ENCODE peak calls at places on chromosome 1, in five cellular contexts. E, P, V, W and L are unnamed samples.

GRCh38 chr1:91700771-91701493 is 185.0 kb downstream of the TGFBR3 start:
- DNase-seq in E (no peak), P (no peak), V (peak), W (no peak), L (no peak)

GRCh38 chr1:66761273-66761672 is 9.0 kb downstream of the DYNLT5 start:
- DNase-seq in E (no peak), P (no peak), V (peak), W (no peak), L (no peak)

GRCh38 chr1:199272690-199273089 is 633.9 kb downstream of the PTPRC start:
- DNase-seq in E (no peak), P (peak), V (peak), W (peak), L (peak)

GRCh38 chr1:203039609-203040517 is 13.6 kb downstream of the PPFIA4 start:
- DNase-seq in E (peak), P (no peak), V (no peak), W (no peak), L (peak)

GRCh38 chr1:184838374-184838995 is 83.8 kb upstream of the EDEM3 start:
- DNase-seq in E (no peak), P (no peak), V (peak), W (no peak), L (no peak)

GRCh38 chr1:218463194-218464156 is 118.3 kb downstream of the TGFB2 start:
- DNase-seq in E (no peak), P (no peak), V (peak), W (no peak), L (no peak)

GRCh38 chr1:64006276-64007051 is 197.0 kb upstream of the UBE2U start:
- DNase-seq in E (no peak), P (peak), V (peak), W (peak), L (peak)

GRCh38 chr1:154837679-154838171 is 32.4 kb downstream of the KCNN3 start:
- DNase-seq in E (peak), P (no peak), V (no peak), W (no peak), L (no peak)

GRCh38 chr1:4600615-4601460 is 53.6 kb upstream of the AJAP1 start:
- DNase-seq in E (no peak), P (no peak), V (no peak), W (no peak), L (peak)

GRCh38 chr1:170203693-170204092 is 57.9 kb downstream of the NTMT2 start:
- DNase-seq in E (no peak), P (no peak), V (no peak), W (no peak), L (no peak)

GRCh38 chr1:116133696-116134095 is 22.5 kb downstream of the MAB21L3 start:
- DNase-seq in E (no peak), P (no peak), V (no peak), W (no peak), L (no peak)

GRCh38 chr1:180247061-180247460 is 17.0 kb downstream of the LHX4 start:
- DNase-seq in E (no peak), P (no peak), V (peak), W (no peak), L (no peak)

GRCh38 chr1:59433440-59433813 is 136.5 kb downstream of the FGGY start:
- DNase-seq in E (no peak), P (no peak), V (no peak), W (no peak), L (no peak)

DNA sequence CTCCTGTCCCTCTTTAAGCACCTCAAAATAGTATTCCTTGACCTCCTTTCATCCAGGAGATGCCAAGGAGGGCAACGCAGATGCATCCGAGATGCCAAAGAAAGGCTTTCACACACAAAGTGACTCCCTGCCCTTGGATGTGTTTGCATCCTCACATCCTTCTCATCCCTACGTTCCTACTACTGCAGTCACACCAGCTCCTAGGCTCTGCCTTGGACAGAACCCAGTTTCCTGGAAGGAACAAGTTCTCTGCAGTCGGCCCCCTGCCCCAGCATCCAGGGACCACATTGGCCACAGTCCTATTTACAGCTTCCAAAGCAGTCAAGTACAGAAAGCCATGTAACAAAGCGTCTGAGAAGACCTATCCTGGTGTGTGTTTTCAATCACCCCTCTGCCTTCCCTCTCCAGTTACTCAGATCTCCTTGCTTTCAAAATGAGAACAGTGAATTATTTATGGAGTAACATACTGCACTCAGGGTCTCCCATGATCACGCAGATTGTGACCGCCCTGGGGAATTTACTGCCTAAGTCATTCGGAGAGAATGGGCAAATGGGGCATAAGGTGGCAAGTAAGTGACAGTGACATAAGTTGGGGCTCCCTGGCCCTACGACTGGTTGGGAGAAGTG is 21.8 kb upstream of the SRP9 start:
- DNase-seq in E (no peak), P (no peak), V (no peak), W (no peak), L (no peak)
- H3K27ac ChIP-seq in E (no peak), P (peak), V (peak), W (no peak), L (no peak)

DNA sequence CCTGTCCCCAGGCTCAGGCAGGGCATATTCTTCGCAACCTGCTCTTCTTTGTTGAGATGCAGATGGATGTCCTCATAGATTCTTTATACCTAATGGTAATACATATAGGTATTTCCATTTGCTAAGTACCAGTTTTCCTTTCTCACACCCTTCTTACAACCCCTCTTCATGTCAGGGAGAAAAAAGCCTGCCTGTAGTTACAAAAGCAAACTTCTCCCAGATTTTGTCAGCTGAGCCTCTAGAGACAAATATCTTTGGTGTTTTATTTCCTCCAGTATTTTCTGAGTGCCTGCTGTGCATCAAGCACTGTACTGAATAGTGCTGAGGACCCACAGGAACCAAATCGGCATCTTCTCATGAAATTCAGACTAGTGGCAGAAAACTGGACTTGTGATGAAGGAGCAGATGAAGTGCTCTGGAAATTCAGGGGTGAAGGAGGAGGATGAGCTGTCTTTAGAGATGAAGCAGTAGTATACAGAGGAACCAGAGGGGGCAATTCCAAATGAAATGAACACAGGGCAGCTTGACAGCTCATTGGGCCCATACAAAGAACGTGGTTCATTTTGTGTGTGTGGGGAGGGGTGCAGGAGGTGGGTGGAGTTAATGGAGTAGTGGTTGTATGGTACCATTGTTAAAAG is 33.4 kb downstream of the SLC2A1 start:
- DNase-seq in E (no peak), P (no peak), V (no peak), W (no peak), L (peak)
- H3K27ac ChIP-seq in E (peak), P (peak), V (peak), W (peak), L (peak)

GRCh38 chr1:113219828-113220227 is 146.8 kb downstream of the LRIG2 start:
- DNase-seq in E (no peak), P (no peak), V (no peak), W (no peak), L (no peak)

GRCh38 chr1:113216664-113217063 is 143.7 kb downstream of the LRIG2 start:
- DNase-seq in E (no peak), P (no peak), V (no peak), W (no peak), L (no peak)

GRCh38 chr1:113215015-113215414 is 142.0 kb downstream of the LRIG2 start:
- DNase-seq in E (no peak), P (no peak), V (no peak), W (no peak), L (no peak)

GRCh38 chr1:113219377-113219776 is 146.4 kb downstream of the LRIG2 start:
- DNase-seq in E (no peak), P (no peak), V (no peak), W (no peak), L (peak)

GRCh38 chr1:113217447-113218208 is 144.6 kb downstream of the LRIG2 start:
- DNase-seq in E (no peak), P (no peak), V (no peak), W (no peak), L (peak)
- H3K27ac ChIP-seq in E (no peak), P (no peak), V (no peak), W (no peak), L (no peak)

DNA sequence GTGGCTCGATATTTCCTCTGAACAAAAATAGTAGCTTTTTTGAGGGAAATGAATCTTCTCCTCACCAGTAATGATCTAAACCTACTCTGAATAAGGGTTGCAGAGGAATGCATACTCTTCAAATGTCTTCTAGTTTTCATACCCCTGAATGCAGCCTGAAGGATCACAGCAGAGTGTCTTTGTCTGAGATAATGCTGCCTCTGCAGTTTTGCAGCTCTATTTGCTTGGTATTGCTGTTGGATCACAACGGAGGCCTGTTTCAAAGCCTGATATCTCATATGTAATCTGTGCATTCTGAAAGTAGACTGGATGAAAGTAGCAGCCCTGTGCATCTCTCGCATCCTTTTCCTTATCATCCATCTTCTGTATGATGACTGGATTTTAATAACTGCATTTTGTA is 34.9 kb upstream of the F13B start:
- DNase-seq in E (no peak), P (no peak), V (no peak), W (no peak), L (no peak)
- H3K27ac ChIP-seq in E (no peak), P (no peak), V (no peak), W (no peak), L (no peak)

GRCh38 chr1:39145651-39145970 is 58.9 kb upstream of the MACF1 start:
- DNase-seq in E (no peak), P (no peak), V (no peak), W (no peak), L (no peak)
- H3K27ac ChIP-seq in E (no peak), P (peak), V (peak), W (no peak), L (no peak)

GRCh38 chr1:8090241-8090702 is 64.2 kb upstream of the ERRFI1 start:
- DNase-seq in E (no peak), P (no peak), V (peak), W (no peak), L (no peak)

GRCh38 chr1:8092603-8093141 is 66.6 kb upstream of the ERRFI1 start:
- DNase-seq in E (no peak), P (no peak), V (no peak), W (no peak), L (no peak)

GRCh38 chr1:8091691-8092090 is 65.6 kb upstream of the ERRFI1 start:
- DNase-seq in E (no peak), P (no peak), V (no peak), W (no peak), L (no peak)

GRCh38 chr1:8086071-8086470 is 60.0 kb upstream of the ERRFI1 start:
- DNase-seq in E (no peak), P (no peak), V (no peak), W (no peak), L (no peak)

GRCh38 chr1:8089535-8090228 is 63.6 kb upstream of the ERRFI1 start:
- DNase-seq in E (no peak), P (no peak), V (peak), W (no peak), L (no peak)
- H3K27ac ChIP-seq in E (no peak), P (peak), V (peak), W (peak), L (no peak)

GRCh38 chr1:208219659-208220282 is 24.4 kb downstream of the PLXNA2 start:
- DNase-seq in E (no peak), P (no peak), V (peak), W (no peak), L (peak)
- H3K27ac ChIP-seq in E (no peak), P (no peak), V (peak), W (no peak), L (no peak)